ENCODE peak calls at places on chromosome 1, in seven cellular contexts. One of them, this sample, is unnamed.

GRCh38 chr1:64880449-64880848 is 85.9 kb downstream of the JAK1 start:
- DNase-seq in IMR-90: no peak
- DNase-seq in A549: no peak
- DNase-seq in fibroblast of lung: no peak
- DNase-seq in neural crest cell: no peak
- DNase-seq in progenitor cell of endocrine pancreas: no peak
- DNase-seq in RWPE1: no peak
- DNase-seq in this sample: no peak

GRCh38 chr1:165904948-165905347 is 77.5 kb downstream of the UCK2 start:
- DNase-seq in IMR-90: no peak
- DNase-seq in A549: no peak
- DNase-seq in fibroblast of lung: no peak
- DNase-seq in neural crest cell: no peak
- DNase-seq in progenitor cell of endocrine pancreas: no peak
- DNase-seq in RWPE1: no peak
- DNase-seq in this sample: no peak

GRCh38 chr1:41980872-41981653 is 62.3 kb upstream of the HIVEP3 start:
- DNase-seq in IMR-90: no peak
- DNase-seq in A549: no peak
- DNase-seq in fibroblast of lung: peak
- DNase-seq in neural crest cell: no peak
- DNase-seq in progenitor cell of endocrine pancreas: no peak
- DNase-seq in RWPE1: no peak
- DNase-seq in this sample: no peak

GRCh38 chr1:6248798-6249731 is 5.1 kb downstream of the HES3 start:
- DNase-seq in IMR-90: no peak
- DNase-seq in A549: peak
- DNase-seq in fibroblast of lung: peak
- DNase-seq in neural crest cell: no peak
- DNase-seq in progenitor cell of endocrine pancreas: no peak
- DNase-seq in RWPE1: no peak
- DNase-seq in this sample: no peak

GRCh38 chr1:48498096-48498791 is 26.2 kb upstream of the SPATA6 start:
- DNase-seq in IMR-90: peak
- DNase-seq in A549: peak
- DNase-seq in fibroblast of lung: peak
- DNase-seq in neural crest cell: peak
- DNase-seq in progenitor cell of endocrine pancreas: peak
- DNase-seq in RWPE1: peak
- DNase-seq in this sample: peak

GRCh38 chr1:66752000-66752592 is at the start of gene DYNLT5:
- DNase-seq in IMR-90: peak
- DNase-seq in A549: no peak
- DNase-seq in fibroblast of lung: peak
- DNase-seq in neural crest cell: peak
- DNase-seq in progenitor cell of endocrine pancreas: peak
- DNase-seq in RWPE1: no peak
- DNase-seq in this sample: peak

GRCh38 chr1:176325664-176326063 is 118.6 kb upstream of the COP1 start:
- DNase-seq in IMR-90: no peak
- DNase-seq in A549: no peak
- DNase-seq in fibroblast of lung: no peak
- DNase-seq in neural crest cell: no peak
- DNase-seq in progenitor cell of endocrine pancreas: no peak
- DNase-seq in RWPE1: no peak
- DNase-seq in this sample: no peak

GRCh38 chr1:26677306-26678115 is 18.3 kb upstream of the ARID1A start:
- DNase-seq in IMR-90: peak
- DNase-seq in A549: peak
- DNase-seq in fibroblast of lung: peak
- DNase-seq in neural crest cell: no peak
- DNase-seq in progenitor cell of endocrine pancreas: peak
- DNase-seq in RWPE1: peak
- DNase-seq in this sample: peak

GRCh38 chr1:245654460-245655050 is 499.8 kb downstream of the KIF26B start:
- DNase-seq in IMR-90: no peak
- DNase-seq in A549: no peak
- DNase-seq in fibroblast of lung: no peak
- DNase-seq in neural crest cell: no peak
- DNase-seq in progenitor cell of endocrine pancreas: no peak
- DNase-seq in RWPE1: no peak
- DNase-seq in this sample: no peak

GRCh38 chr1:206128192-206128591 is 11.0 kb upstream of the AVPR1B start:
- DNase-seq in IMR-90: peak
- DNase-seq in A549: no peak
- DNase-seq in fibroblast of lung: no peak
- DNase-seq in neural crest cell: no peak
- DNase-seq in progenitor cell of endocrine pancreas: no peak
- DNase-seq in RWPE1: peak
- DNase-seq in this sample: no peak

GRCh38 chr1:172005856-172006255 is 164.6 kb downstream of the DNM3 start:
- DNase-seq in IMR-90: peak
- DNase-seq in A549: peak
- DNase-seq in fibroblast of lung: peak
- DNase-seq in neural crest cell: no peak
- DNase-seq in progenitor cell of endocrine pancreas: no peak
- DNase-seq in RWPE1: no peak
- DNase-seq in this sample: no peak

GRCh38 chr1:59669752-59670312 is 144.9 kb upstream of the HOOK1 start:
- DNase-seq in IMR-90: peak
- DNase-seq in A549: no peak
- DNase-seq in fibroblast of lung: peak
- DNase-seq in neural crest cell: peak
- DNase-seq in progenitor cell of endocrine pancreas: no peak
- DNase-seq in RWPE1: no peak
- DNase-seq in this sample: no peak

GRCh38 chr1:170044187-170044586 is 30.3 kb downstream of the KIFAP3 start:
- DNase-seq in IMR-90: peak
- DNase-seq in A549: no peak
- DNase-seq in fibroblast of lung: no peak
- DNase-seq in neural crest cell: no peak
- DNase-seq in progenitor cell of endocrine pancreas: no peak
- DNase-seq in RWPE1: no peak
- DNase-seq in this sample: no peak

GRCh38 chr1:22332166-22332717 is 119.4 kb upstream of the ZBTB40 start:
- DNase-seq in IMR-90: no peak
- DNase-seq in A549: no peak
- DNase-seq in fibroblast of lung: no peak
- DNase-seq in neural crest cell: no peak
- DNase-seq in progenitor cell of endocrine pancreas: no peak
- DNase-seq in RWPE1: no peak
- DNase-seq in this sample: no peak

GRCh38 chr1:167617950-167618269 is 12.1 kb upstream of the RCSD1 start:
- DNase-seq in IMR-90: no peak
- DNase-seq in A549: no peak
- DNase-seq in fibroblast of lung: no peak
- DNase-seq in neural crest cell: no peak
- DNase-seq in progenitor cell of endocrine pancreas: no peak
- DNase-seq in RWPE1: no peak
- DNase-seq in this sample: no peak

GRCh38 chr1:31445951-31446350 is 32.9 kb downstream of the SERINC2 start:
- DNase-seq in IMR-90: no peak
- DNase-seq in A549: no peak
- DNase-seq in fibroblast of lung: no peak
- DNase-seq in neural crest cell: no peak
- DNase-seq in progenitor cell of endocrine pancreas: no peak
- DNase-seq in RWPE1: no peak
- DNase-seq in this sample: no peak

GRCh38 chr1:9069324-9070100 is at the start of gene SLC2A5:
- DNase-seq in IMR-90: no peak
- DNase-seq in A549: no peak
- DNase-seq in fibroblast of lung: peak
- DNase-seq in neural crest cell: no peak
- DNase-seq in progenitor cell of endocrine pancreas: no peak
- DNase-seq in RWPE1: no peak
- DNase-seq in this sample: no peak

GRCh38 chr1:25933479-25934365 is 27.5 kb upstream of the STMN1 start:
- DNase-seq in IMR-90: no peak
- DNase-seq in A549: no peak
- DNase-seq in fibroblast of lung: no peak
- DNase-seq in neural crest cell: no peak
- DNase-seq in progenitor cell of endocrine pancreas: no peak
- DNase-seq in RWPE1: no peak
- DNase-seq in this sample: no peak

GRCh38 chr1:192977089-192977706 is 82.0 kb downstream of the UCHL5 start:
- DNase-seq in IMR-90: no peak
- DNase-seq in A549: no peak
- DNase-seq in fibroblast of lung: no peak
- DNase-seq in neural crest cell: no peak
- DNase-seq in progenitor cell of endocrine pancreas: no peak
- DNase-seq in RWPE1: no peak
- DNase-seq in this sample: peak

GRCh38 chr1:210697185-210697584 is 368.5 kb downstream of the HHAT start:
- DNase-seq in IMR-90: no peak
- DNase-seq in A549: no peak
- DNase-seq in fibroblast of lung: no peak
- DNase-seq in neural crest cell: no peak
- DNase-seq in progenitor cell of endocrine pancreas: no peak
- DNase-seq in RWPE1: no peak
- DNase-seq in this sample: peak

GRCh38 chr1:92484472-92485373 is 2.0 kb downstream of the GFI1 start:
- DNase-seq in IMR-90: no peak
- DNase-seq in A549: peak
- DNase-seq in fibroblast of lung: no peak
- DNase-seq in neural crest cell: peak
- DNase-seq in progenitor cell of endocrine pancreas: peak
- DNase-seq in RWPE1: no peak
- DNase-seq in this sample: peak

GRCh38 chr1:115748396-115749130 is 20.0 kb downstream of the CASQ2 start:
- DNase-seq in IMR-90: peak
- DNase-seq in A549: peak
- DNase-seq in fibroblast of lung: peak
- DNase-seq in neural crest cell: no peak
- DNase-seq in progenitor cell of endocrine pancreas: no peak
- DNase-seq in RWPE1: peak
- DNase-seq in this sample: no peak

GRCh38 chr1:106022312-106022902 is 1034.1 kb upstream of the PRMT6 start:
- DNase-seq in IMR-90: no peak
- DNase-seq in A549: no peak
- DNase-seq in fibroblast of lung: peak
- DNase-seq in neural crest cell: no peak
- DNase-seq in progenitor cell of endocrine pancreas: no peak
- DNase-seq in RWPE1: peak
- DNase-seq in this sample: no peak
- TF ChIP-seq CTCF in IMR-90: peak
- TF ChIP-seq CTCF in A549: peak
- TF ChIP-seq CTCF in fibroblast of lung: no peak
- TF ChIP-seq CTCF in neural crest cell: peak
- TF ChIP-seq CTCF in progenitor cell of endocrine pancreas: peak
- TF ChIP-seq CTCF in RWPE1: peak
- TF ChIP-seq CTCF in this sample: peak

GRCh38 chr1:1032428-1032827 is 12.5 kb downstream of the AGRN start:
- DNase-seq in IMR-90: no peak
- DNase-seq in A549: no peak
- DNase-seq in fibroblast of lung: no peak
- DNase-seq in neural crest cell: peak
- DNase-seq in progenitor cell of endocrine pancreas: no peak
- DNase-seq in RWPE1: no peak
- DNase-seq in this sample: peak
- TF ChIP-seq CTCF in IMR-90: no peak
- TF ChIP-seq CTCF in A549: no peak
- TF ChIP-seq CTCF in fibroblast of lung: no peak
- TF ChIP-seq CTCF in neural crest cell: no peak
- TF ChIP-seq CTCF in progenitor cell of endocrine pancreas: no peak
- TF ChIP-seq CTCF in RWPE1: no peak
- TF ChIP-seq CTCF in this sample: peak

GRCh38 chr1:156513189-156513588 is 12.6 kb upstream of the MEF2D start:
- DNase-seq in IMR-90: peak
- DNase-seq in A549: no peak
- DNase-seq in fibroblast of lung: no peak
- DNase-seq in neural crest cell: no peak
- DNase-seq in progenitor cell of endocrine pancreas: no peak
- DNase-seq in RWPE1: no peak
- DNase-seq in this sample: no peak

GRCh38 chr1:156517746-156518145 is 17.2 kb upstream of the MEF2D start:
- DNase-seq in IMR-90: no peak
- DNase-seq in A549: no peak
- DNase-seq in fibroblast of lung: no peak
- DNase-seq in neural crest cell: no peak
- DNase-seq in progenitor cell of endocrine pancreas: no peak
- DNase-seq in RWPE1: no peak
- DNase-seq in this sample: no peak

GRCh38 chr1:156516821-156517220 is 16.2 kb upstream of the MEF2D start:
- DNase-seq in IMR-90: no peak
- DNase-seq in A549: no peak
- DNase-seq in fibroblast of lung: no peak
- DNase-seq in neural crest cell: no peak
- DNase-seq in progenitor cell of endocrine pancreas: no peak
- DNase-seq in RWPE1: no peak
- DNase-seq in this sample: no peak

GRCh38 chr1:156511656-156512055 is 11.1 kb upstream of the MEF2D start:
- DNase-seq in IMR-90: peak
- DNase-seq in A549: peak
- DNase-seq in fibroblast of lung: no peak
- DNase-seq in neural crest cell: no peak
- DNase-seq in progenitor cell of endocrine pancreas: no peak
- DNase-seq in RWPE1: no peak
- DNase-seq in this sample: no peak

DNA sequence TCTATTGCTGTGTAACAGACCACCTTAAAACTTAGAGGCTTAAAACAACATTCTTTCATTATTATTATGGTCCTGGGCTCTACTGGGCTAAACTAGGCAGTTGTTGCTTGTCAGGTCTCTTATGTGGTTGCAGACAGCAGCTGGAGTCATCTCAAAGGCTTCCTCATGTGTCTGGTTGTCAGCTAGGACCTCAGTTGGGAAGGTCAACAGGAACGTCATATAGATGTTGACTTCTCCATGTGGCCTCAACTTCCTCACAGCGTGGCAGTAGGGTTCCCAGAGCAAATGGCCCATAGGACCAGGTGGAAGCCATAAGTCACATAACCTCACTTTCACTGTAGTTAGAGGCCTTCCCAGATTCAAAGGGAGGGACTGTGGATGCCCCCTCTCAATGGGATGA is 15.4 kb upstream of the MEF2D start:
- DNase-seq in IMR-90: no peak
- DNase-seq in A549: no peak
- DNase-seq in fibroblast of lung: no peak
- DNase-seq in neural crest cell: no peak
- DNase-seq in progenitor cell of endocrine pancreas: no peak
- DNase-seq in RWPE1: no peak
- DNase-seq in this sample: no peak
- TF ChIP-seq CTCF in IMR-90: no peak
- TF ChIP-seq CTCF in A549: no peak
- TF ChIP-seq CTCF in fibroblast of lung: no peak
- TF ChIP-seq CTCF in neural crest cell: no peak
- TF ChIP-seq CTCF in progenitor cell of endocrine pancreas: no peak
- TF ChIP-seq CTCF in RWPE1: no peak
- TF ChIP-seq CTCF in this sample: no peak

DNA sequence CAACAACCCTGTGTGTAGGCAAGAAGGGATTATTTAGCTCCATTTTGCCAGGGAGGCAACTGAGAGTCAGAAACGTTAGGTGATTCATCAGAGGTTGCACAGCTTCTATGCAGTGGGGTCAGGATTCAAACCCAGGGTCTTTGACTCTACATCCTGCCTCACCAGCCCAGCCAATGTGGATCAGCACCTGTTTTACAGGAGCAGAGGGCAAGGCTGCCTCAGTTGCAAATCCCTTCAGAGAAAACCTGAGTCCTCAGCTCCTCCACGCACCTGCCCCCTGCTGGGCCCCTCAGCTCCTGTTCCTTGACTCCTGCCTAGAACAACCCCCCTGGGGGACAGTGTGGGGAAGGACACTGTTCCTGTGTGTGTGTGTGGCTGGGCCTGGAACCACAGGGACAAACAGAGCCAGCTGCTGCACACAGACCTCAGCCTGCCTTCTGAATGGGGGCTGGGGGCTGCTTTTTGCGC is 61.6 kb downstream of the LRRN2 start:
- DNase-seq in IMR-90: no peak
- DNase-seq in A549: peak
- DNase-seq in fibroblast of lung: no peak
- DNase-seq in neural crest cell: no peak
- DNase-seq in progenitor cell of endocrine pancreas: peak
- DNase-seq in RWPE1: no peak
- DNase-seq in this sample: peak
- TF ChIP-seq CTCF in IMR-90: peak
- TF ChIP-seq CTCF in A549: no peak
- TF ChIP-seq CTCF in fibroblast of lung: no peak
- TF ChIP-seq CTCF in neural crest cell: peak
- TF ChIP-seq CTCF in progenitor cell of endocrine pancreas: peak
- TF ChIP-seq CTCF in RWPE1: no peak
- TF ChIP-seq CTCF in this sample: peak